ENCODE peak calls at places on chromosomes 6 and 20, in eight cellular contexts. T, Z, N, X, Y, S, L and A are unnamed samples.

GRCh38 chr6:20540683-20541082 is 6.4 kb downstream of the CDKAL1 start:
- DNase-seq in T (no peak), Z (peak), N (no peak), X (no peak), Y (no peak), S (no peak), L (no peak), A (no peak)

GRCh38 chr6:47342824-47343223 is 33.1 kb upstream of the TNFRSF21 start:
- DNase-seq in T (no peak), Z (no peak), N (no peak), X (no peak), Y (no peak), S (no peak), L (no peak), A (no peak)

GRCh38 chr20:25308083-25308491 is 60.2 kb downstream of the PYGB start:
- DNase-seq in T (no peak), Z (no peak), N (no peak), X (no peak), Y (no peak), S (no peak), L (no peak), A (no peak)

GRCh38 chr20:49567421-49568256 is at the start of gene PTGIS:
- DNase-seq in T (no peak), Z (no peak), N (peak), X (no peak), Y (peak), S (peak), L (no peak), A (no peak)

GRCh38 chr20:43846516-43846905 is 68.1 kb upstream of the TOX2 start:
- DNase-seq in T (no peak), Z (no peak), N (no peak), X (no peak), Y (no peak), S (no peak), L (no peak), A (no peak)

GRCh38 chr6:113994934-113995342 is 24.0 kb upstream of the HDAC2 start:
- DNase-seq in T (peak), Z (peak), N (peak), X (no peak), Y (peak), S (peak), L (peak), A (no peak)

GRCh38 chr20:57395111-57395959 is 4.1 kb downstream of the RBM38 start:
- DNase-seq in T (no peak), Z (peak), N (peak), X (no peak), Y (no peak), S (peak), L (peak), A (no peak)

GRCh38 chr20:37430778-37431460 is 85.0 kb downstream of the SRC start:
- DNase-seq in T (no peak), Z (no peak), N (no peak), X (no peak), Y (no peak), S (no peak), L (no peak), A (no peak)

GRCh38 chr20:63432577-63433061 is 39.8 kb downstream of the KCNQ2 start:
- DNase-seq in T (no peak), Z (no peak), N (no peak), X (no peak), Y (no peak), S (peak), L (no peak), A (no peak)

GRCh38 chr6:8481727-8482126 is 46.4 kb upstream of the SLC35B3 start:
- DNase-seq in T (no peak), Z (no peak), N (peak), X (no peak), Y (no peak), S (no peak), L (no peak), A (no peak)

GRCh38 chr20:44594730-44595129 is 12.4 kb downstream of the PKIG start:
- DNase-seq in T (no peak), Z (peak), N (peak), X (no peak), Y (no peak), S (no peak), L (no peak), A (no peak)

GRCh38 chr6:158004696-158005095 is 23.0 kb downstream of the SYNJ2 start:
- DNase-seq in T (no peak), Z (no peak), N (no peak), X (no peak), Y (no peak), S (no peak), L (no peak), A (no peak)

GRCh38 chr6:158003910-158004695 is 22.4 kb downstream of the SYNJ2 start:
- DNase-seq in T (no peak), Z (no peak), N (no peak), X (no peak), Y (no peak), S (no peak), L (no peak), A (no peak)

GRCh38 chr6:158006821-158007570 is 25.3 kb downstream of the SYNJ2 start:
- DNase-seq in T (no peak), Z (no peak), N (no peak), X (no peak), Y (no peak), S (no peak), L (no peak), A (no peak)

GRCh38 chr6:158006331-158006730 is 24.7 kb downstream of the SYNJ2 start:
- DNase-seq in T (no peak), Z (no peak), N (no peak), X (no peak), Y (no peak), S (no peak), L (no peak), A (no peak)

DNA sequence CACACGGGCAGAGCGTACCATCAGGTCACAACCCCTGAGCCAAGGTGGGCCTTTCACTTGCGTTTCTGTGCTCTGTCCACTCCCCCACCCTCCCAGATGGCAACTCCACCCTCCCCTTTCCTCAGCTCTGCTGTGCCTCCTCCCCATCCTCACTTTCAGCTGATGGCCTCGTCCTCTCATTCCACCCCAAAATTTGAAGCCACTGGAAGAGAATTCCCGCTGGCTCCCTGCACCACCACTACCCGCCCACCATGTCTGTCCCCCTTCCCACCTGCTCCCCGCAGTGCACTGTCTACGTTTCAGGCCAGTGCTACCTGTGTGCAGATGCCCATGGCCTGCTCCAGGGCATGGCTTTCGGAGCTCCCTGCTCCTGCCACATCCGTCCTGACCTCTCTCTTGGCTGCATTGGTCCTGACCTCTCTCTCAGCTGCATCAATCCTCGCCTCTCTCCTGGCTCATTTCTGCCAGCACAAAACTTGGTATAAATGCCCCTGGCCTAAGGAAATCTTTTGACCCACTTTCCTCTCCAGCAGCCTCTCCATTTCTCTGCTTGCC is 24.0 kb downstream of the SYNJ2 start:
- DNase-seq in T (no peak), Z (no peak), N (no peak), X (no peak), Y (no peak), S (no peak), L (no peak), A (no peak)
- TF ChIP-seq CTCF in T (no peak), Z (no peak), N (no peak), X (no peak), Y (no peak), S (no peak), L (no peak), A (no peak)

GRCh38 chr6:124613050-124613449 is 349.2 kb upstream of the RNF217 start:
- DNase-seq in T (no peak), Z (no peak), N (no peak), X (no peak), Y (no peak), S (no peak), L (no peak), A (no peak)
- TF ChIP-seq CTCF in T (no peak), Z (no peak), N (no peak), X (no peak), Y (no peak), S (no peak), L (no peak), A (no peak)

DNA sequence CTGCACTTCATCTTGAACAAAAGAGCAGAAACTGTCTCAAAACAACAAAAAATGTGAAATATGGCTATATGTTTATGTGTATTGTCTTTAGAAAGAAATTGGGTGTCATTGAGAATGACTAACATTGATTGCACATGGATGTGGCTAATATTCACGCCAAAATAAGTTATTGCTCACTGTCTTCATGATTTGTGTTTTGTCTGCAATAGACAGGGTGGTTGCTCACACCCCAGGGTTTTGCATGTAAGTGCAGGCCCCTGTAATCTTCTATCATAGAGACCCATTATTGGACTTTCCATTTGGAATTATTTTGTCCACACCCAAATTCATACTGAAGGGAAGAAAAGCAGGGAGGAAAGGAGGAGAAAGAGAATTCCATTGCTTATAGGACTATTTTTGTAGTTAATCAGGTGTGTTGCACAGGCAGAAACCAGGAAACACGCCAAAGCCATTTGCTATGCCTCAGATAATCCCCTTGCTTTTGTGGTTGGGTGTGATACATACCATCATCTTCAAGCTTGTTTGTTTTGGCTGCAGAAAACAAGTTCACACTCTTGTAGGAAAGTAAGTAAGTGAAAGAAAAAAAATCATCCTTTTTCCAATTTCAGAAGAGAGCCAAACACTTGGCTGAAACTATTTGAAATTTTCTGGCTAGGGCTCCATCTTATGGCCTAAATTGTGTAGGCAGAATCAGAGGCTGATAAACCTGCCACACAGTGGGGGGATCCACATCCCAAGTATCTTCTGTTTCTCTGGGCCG is 214.1 kb downstream of the COL12A1 start:
- DNase-seq in T (no peak), Z (peak), N (peak), X (no peak), Y (no peak), S (no peak), L (peak), A (no peak)
- TF ChIP-seq CTCF in T (no peak), Z (peak), N (peak), X (no peak), Y (no peak), S (peak), L (peak), A (no peak)

DNA sequence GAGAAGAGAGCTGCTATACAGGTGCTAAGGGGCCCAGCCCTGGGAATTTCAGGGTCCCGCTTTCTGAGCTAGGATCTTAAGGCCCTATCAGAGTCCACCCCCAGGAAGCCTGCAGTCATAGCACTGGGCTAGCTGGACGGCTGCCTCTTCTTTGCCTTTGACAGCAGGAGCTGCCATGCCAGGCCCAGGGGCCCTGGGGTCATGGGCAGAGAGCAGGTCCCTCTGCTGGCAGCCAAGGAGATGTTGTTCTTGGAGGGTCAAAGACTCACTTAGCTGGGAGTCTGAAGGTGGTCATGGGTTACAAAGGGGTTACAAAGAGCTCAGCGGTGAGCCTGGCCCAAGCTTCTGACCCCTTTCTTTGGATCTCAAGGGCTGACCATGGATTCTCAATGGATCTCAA is 52.7 kb downstream of the RPP21 start:
- DNase-seq in T (no peak), Z (no peak), N (no peak), X (no peak), Y (no peak), S (peak), L (no peak), A (no peak)
- TF ChIP-seq CTCF in T (peak), Z (no peak), N (no peak), X (no peak), Y (no peak), S (peak), L (no peak), A (peak)